ENCODE peak calls at places on chromosomes 3 and 15, in five cellular contexts. One of them, this sample, is unnamed.

GRCh38 chr15:79929412-79929811 is 32.6 kb upstream of the MTHFS start:
- DNase-seq in stomach: no peak
- DNase-seq in stimulated activated CD4-positive, alpha-beta T cell treated with anti-CD3 and anti-CD28 coated beads, Interleukin-15, amount 100 ng/mL, for 1 hour: no peak
- DNase-seq in AML-193: no peak
- DNase-seq in colonic mucosa: no peak
- DNase-seq in this sample: no peak

GRCh38 chr3:114213669-114214541 is 23.5 kb downstream of the ZNF80 start:
- DNase-seq in colonic mucosa: no peak
- DNase-seq in stomach: no peak
- DNase-seq in AML-193: peak
- DNase-seq in stimulated activated CD4-positive, alpha-beta T cell treated with anti-CD3 and anti-CD28 coated beads, Interleukin-15, amount 100 ng/mL, for 1 hour: peak
- DNase-seq in this sample: no peak

GRCh38 chr3:36744770-36745169 is 19.6 kb downstream of the DCLK3 start:
- DNase-seq in colonic mucosa: no peak
- DNase-seq in AML-193: no peak
- DNase-seq in stomach: no peak
- DNase-seq in stimulated activated CD4-positive, alpha-beta T cell treated with anti-CD3 and anti-CD28 coated beads, Interleukin-15, amount 100 ng/mL, for 1 hour: no peak
- DNase-seq in this sample: no peak

GRCh38 chr3:123385981-123386380 is 62.9 kb downstream of the ADCY5 start:
- DNase-seq in colonic mucosa: no peak
- DNase-seq in stomach: no peak
- DNase-seq in AML-193: no peak
- DNase-seq in stimulated activated CD4-positive, alpha-beta T cell treated with anti-CD3 and anti-CD28 coated beads, Interleukin-15, amount 100 ng/mL, for 1 hour: no peak
- DNase-seq in this sample: peak

GRCh38 chr3:39443530-39443929 is 23.9 kb upstream of the MOBP start:
- DNase-seq in AML-193: no peak
- DNase-seq in stomach: no peak
- DNase-seq in stimulated activated CD4-positive, alpha-beta T cell treated with anti-CD3 and anti-CD28 coated beads, Interleukin-15, amount 100 ng/mL, for 1 hour: no peak
- DNase-seq in colonic mucosa: no peak
- DNase-seq in this sample: no peak

GRCh38 chr15:58852347-58852746 is 81.1 kb downstream of the SLTM start:
- DNase-seq in colonic mucosa: no peak
- DNase-seq in stimulated activated CD4-positive, alpha-beta T cell treated with anti-CD3 and anti-CD28 coated beads, Interleukin-15, amount 100 ng/mL, for 1 hour: no peak
- DNase-seq in stomach: no peak
- DNase-seq in AML-193: peak
- DNase-seq in this sample: no peak

GRCh38 chr3:178244653-178245384 is 291.4 kb upstream of the KCNMB2 start:
- DNase-seq in colonic mucosa: no peak
- DNase-seq in AML-193: no peak
- DNase-seq in stomach: no peak
- DNase-seq in stimulated activated CD4-positive, alpha-beta T cell treated with anti-CD3 and anti-CD28 coated beads, Interleukin-15, amount 100 ng/mL, for 1 hour: no peak
- DNase-seq in this sample: no peak

GRCh38 chr3:185900228-185900627 is 37.6 kb downstream of the TRA2B start:
- DNase-seq in stomach: no peak
- DNase-seq in AML-193: peak
- DNase-seq in stimulated activated CD4-positive, alpha-beta T cell treated with anti-CD3 and anti-CD28 coated beads, Interleukin-15, amount 100 ng/mL, for 1 hour: no peak
- DNase-seq in colonic mucosa: no peak
- DNase-seq in this sample: no peak

GRCh38 chr3:179297971-179298725 is 24.7 kb upstream of the ZNF639 start:
- DNase-seq in colonic mucosa: no peak
- DNase-seq in stimulated activated CD4-positive, alpha-beta T cell treated with anti-CD3 and anti-CD28 coated beads, Interleukin-15, amount 100 ng/mL, for 1 hour: no peak
- DNase-seq in AML-193: no peak
- DNase-seq in stomach: no peak
- DNase-seq in this sample: no peak

GRCh38 chr3:157279237-157279636 is 119.3 kb upstream of the CCNL1 start:
- DNase-seq in AML-193: no peak
- DNase-seq in colonic mucosa: no peak
- DNase-seq in stomach: no peak
- DNase-seq in stimulated activated CD4-positive, alpha-beta T cell treated with anti-CD3 and anti-CD28 coated beads, Interleukin-15, amount 100 ng/mL, for 1 hour: no peak
- DNase-seq in this sample: no peak

GRCh38 chr3:128971421-128971820 is 22.5 kb downstream of the CFAP92 start:
- DNase-seq in stimulated activated CD4-positive, alpha-beta T cell treated with anti-CD3 and anti-CD28 coated beads, Interleukin-15, amount 100 ng/mL, for 1 hour: no peak
- DNase-seq in stomach: no peak
- DNase-seq in colonic mucosa: peak
- DNase-seq in AML-193: no peak
- DNase-seq in this sample: no peak

GRCh38 chr15:70323111-70323851 is 225.6 kb upstream of the TLE3 start:
- DNase-seq in stimulated activated CD4-positive, alpha-beta T cell treated with anti-CD3 and anti-CD28 coated beads, Interleukin-15, amount 100 ng/mL, for 1 hour: no peak
- DNase-seq in stomach: peak
- DNase-seq in AML-193: no peak
- DNase-seq in colonic mucosa: no peak
- DNase-seq in this sample: peak

GRCh38 chr15:41513282-41514227 is at the start of gene LTK:
- DNase-seq in AML-193: no peak
- DNase-seq in stomach: no peak
- DNase-seq in stimulated activated CD4-positive, alpha-beta T cell treated with anti-CD3 and anti-CD28 coated beads, Interleukin-15, amount 100 ng/mL, for 1 hour: no peak
- DNase-seq in colonic mucosa: peak
- DNase-seq in this sample: no peak

GRCh38 chr3:185268194-185268809 is 14.5 kb upstream of the EHHADH start:
- DNase-seq in stomach: no peak
- DNase-seq in colonic mucosa: no peak
- DNase-seq in stimulated activated CD4-positive, alpha-beta T cell treated with anti-CD3 and anti-CD28 coated beads, Interleukin-15, amount 100 ng/mL, for 1 hour: no peak
- DNase-seq in AML-193: no peak
- DNase-seq in this sample: no peak

GRCh38 chr3:124268355-124268754 is 276.4 kb upstream of the ROPN1 start:
- DNase-seq in colonic mucosa: no peak
- DNase-seq in stomach: no peak
- DNase-seq in stimulated activated CD4-positive, alpha-beta T cell treated with anti-CD3 and anti-CD28 coated beads, Interleukin-15, amount 100 ng/mL, for 1 hour: no peak
- DNase-seq in AML-193: no peak
- DNase-seq in this sample: no peak

GRCh38 chr3:114622001-114622400 is 328.2 kb downstream of the TIGIT start:
- DNase-seq in stomach: no peak
- DNase-seq in colonic mucosa: no peak
- DNase-seq in stimulated activated CD4-positive, alpha-beta T cell treated with anti-CD3 and anti-CD28 coated beads, Interleukin-15, amount 100 ng/mL, for 1 hour: no peak
- DNase-seq in AML-193: no peak
- DNase-seq in this sample: no peak

GRCh38 chr15:85496551-85497545 is 116.4 kb downstream of the AKAP13 start:
- DNase-seq in stimulated activated CD4-positive, alpha-beta T cell treated with anti-CD3 and anti-CD28 coated beads, Interleukin-15, amount 100 ng/mL, for 1 hour: no peak
- DNase-seq in stomach: peak
- DNase-seq in AML-193: no peak
- DNase-seq in colonic mucosa: no peak
- DNase-seq in this sample: no peak